ENCODE peak calls at places on chromosomes 4 and X, in eight cellular contexts. F is H9, O is endothelial cell, V is AG10803, N is uterus, U is fibroblast of pulmonary artery, B is breast epithelium, C is mesothelial cell of epicardium. G is an unnamed sample.

GRCh38 chrX:47690175-47690574 is 31.2 kb upstream of the UXT start:
- DNase-seq in F (no peak), O (no peak), V (peak), N (no peak), U (peak), B (no peak), C (no peak), G (no peak)

GRCh38 chr4:4666693-4667642 is 125.1 kb upstream of the STX18 start:
- DNase-seq in F (peak), O (peak), V (peak), N (peak), U (peak), B (no peak), C (no peak), G (no peak)

GRCh38 chr4:112633477-112634235 is 3.1 kb downstream of the ZGRF1 start:
- DNase-seq in F (no peak), O (no peak), V (peak), N (no peak), U (peak), B (no peak), C (no peak), G (no peak)

GRCh38 chrX:44735498-44735897 is 108.3 kb upstream of the DUSP21 start:
- DNase-seq in F (no peak), O (no peak), V (no peak), N (no peak), U (peak), B (no peak), C (no peak), G (no peak)

GRCh38 chrX:11543249-11543648 is 122.5 kb downstream of the ARHGAP6 start:
- DNase-seq in F (no peak), O (no peak), V (no peak), N (no peak), U (no peak), B (no peak), C (no peak), G (no peak)

GRCh38 chrX:17616936-17617335 is 120.4 kb upstream of the SCML1 start:
- DNase-seq in F (no peak), O (no peak), V (no peak), N (no peak), U (no peak), B (no peak), C (no peak), G (no peak)

GRCh38 chrX:107272431-107272921 is 66.1 kb downstream of the DNAAF6 start:
- DNase-seq in F (peak), O (peak), V (no peak), N (no peak), U (no peak), B (no peak), C (no peak), G (no peak)

GRCh38 chr4:36237366-36238353 is 6.7 kb downstream of the ARAP2 start:
- DNase-seq in F (no peak), O (no peak), V (no peak), N (no peak), U (no peak), B (no peak), C (no peak), G (no peak)

GRCh38 chrX:43949669-43950068 is 23.5 kb downstream of the NDP start:
- DNase-seq in F (peak), O (peak), V (no peak), N (no peak), U (no peak), B (no peak), C (no peak), G (peak)

GRCh38 chr4:108135549-108136209 is 33.1 kb downstream of the LEF1 start:
- DNase-seq in F (peak), O (no peak), V (no peak), N (no peak), U (no peak), B (peak), C (no peak), G (no peak)

GRCh38 chr4:9898596-9899345 is 117.3 kb downstream of the DRD5 start:
- DNase-seq in F (peak), O (peak), V (peak), N (no peak), U (peak), B (no peak), C (no peak), G (peak)

GRCh38 chr4:15349426-15349825 is 78.4 kb upstream of the C1QTNF7 start:
- DNase-seq in F (no peak), O (no peak), V (peak), N (no peak), U (no peak), B (no peak), C (no peak), G (no peak)

GRCh38 chrX:104921606-104922205 is 298.8 kb downstream of the TEX13A start:
- DNase-seq in F (no peak), O (no peak), V (no peak), N (no peak), U (no peak), B (no peak), C (no peak), G (no peak)

GRCh38 chr4:78056265-78057129 is 626 bp upstream of the FRAS1 start:
- DNase-seq in F (peak), O (peak), V (peak), N (peak), U (peak), B (peak), C (peak), G (peak)

GRCh38 chrX:153726286-153727107 is 1.8 kb downstream of the ABCD1 start:
- DNase-seq in F (peak), O (peak), V (peak), N (peak), U (peak), B (no peak), C (no peak), G (peak)

GRCh38 chrX:139113682-139114081 is 402.2 kb upstream of the FGF13 start:
- DNase-seq in F (no peak), O (no peak), V (no peak), N (no peak), U (no peak), B (no peak), C (no peak), G (no peak)

GRCh38 chr4:123397276-123398150 is 918 bp downstream of the SPRY1 start:
- DNase-seq in F (peak), O (peak), V (peak), N (peak), U (peak), B (no peak), C (no peak), G (peak)

GRCh38 chrX:104270916-104271512 is 16.3 kb upstream of the ESX1 start:
- DNase-seq in F (peak), O (peak), V (peak), N (peak), U (peak), B (peak), C (no peak), G (no peak)

GRCh38 chr4:152535903-152536544 is at the start of gene FBXW7:
- DNase-seq in F (peak), O (peak), V (peak), N (peak), U (peak), B (peak), C (peak), G (peak)
- TF ChIP-seq CTCF in F (no peak), O (no peak), V (no peak), N (no peak), U (no peak), B (peak), C (no peak), G (no peak)

DNA sequence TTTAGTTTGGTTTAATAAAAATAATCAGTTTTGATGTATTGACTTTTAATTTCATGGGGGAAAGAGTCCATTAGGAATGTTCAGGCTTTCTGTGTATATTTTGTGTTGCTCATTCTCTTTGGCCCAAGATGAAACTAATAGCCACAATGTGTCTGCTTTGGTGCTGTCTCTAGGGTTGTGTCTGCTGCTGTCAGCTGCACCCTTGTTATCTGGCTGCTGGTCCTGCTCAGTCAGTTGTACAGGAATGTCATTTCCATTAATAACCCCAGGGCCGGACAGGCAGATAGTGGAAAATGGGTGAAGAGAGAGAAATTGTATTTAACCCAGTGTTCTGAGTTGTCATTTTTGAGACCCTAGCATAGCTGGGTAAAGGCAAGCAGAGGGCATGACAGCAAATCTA is 115.1 kb downstream of the PHEX start:
- DNase-seq in F (no peak), O (no peak), V (no peak), N (no peak), U (no peak), B (no peak), C (no peak), G (no peak)
- TF ChIP-seq CTCF in F (no peak), O (no peak), V (no peak), N (no peak), U (no peak), B (no peak), C (no peak), G (no peak)

DNA sequence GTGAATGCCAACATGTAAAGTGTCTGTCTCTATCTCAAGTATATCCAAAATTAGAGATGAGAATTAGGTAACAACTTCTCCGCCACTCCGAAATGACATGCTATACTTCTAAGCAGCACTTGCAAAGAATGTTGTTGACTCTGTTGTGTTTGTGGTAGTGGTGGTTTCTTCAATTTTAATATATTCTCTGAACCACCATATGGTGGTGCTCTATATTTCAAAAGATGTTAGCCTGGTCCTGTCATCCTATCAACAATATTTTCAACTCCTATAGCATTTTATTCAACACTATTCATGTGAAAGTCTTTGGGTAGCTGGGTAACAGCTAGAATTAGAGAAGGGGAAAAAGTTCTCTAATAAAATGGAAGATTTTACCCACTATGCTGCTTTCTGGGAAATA is 1622.8 kb upstream of the IGFBP7 start:
- DNase-seq in F (no peak), O (no peak), V (no peak), N (no peak), U (no peak), B (no peak), C (no peak), G (no peak)
- TF ChIP-seq CTCF in F (peak), O (no peak), V (no peak), N (no peak), U (no peak), B (no peak), C (no peak), G (peak)

GRCh38 chrX:128106630-128107029 is 54.4 kb upstream of the ACTRT1 start:
- DNase-seq in F (peak), O (peak), V (no peak), N (no peak), U (no peak), B (no peak), C (no peak), G (no peak)
- TF ChIP-seq CTCF in F (peak), O (no peak), V (no peak), N (no peak), U (no peak), B (no peak), C (no peak), G (peak)

DNA sequence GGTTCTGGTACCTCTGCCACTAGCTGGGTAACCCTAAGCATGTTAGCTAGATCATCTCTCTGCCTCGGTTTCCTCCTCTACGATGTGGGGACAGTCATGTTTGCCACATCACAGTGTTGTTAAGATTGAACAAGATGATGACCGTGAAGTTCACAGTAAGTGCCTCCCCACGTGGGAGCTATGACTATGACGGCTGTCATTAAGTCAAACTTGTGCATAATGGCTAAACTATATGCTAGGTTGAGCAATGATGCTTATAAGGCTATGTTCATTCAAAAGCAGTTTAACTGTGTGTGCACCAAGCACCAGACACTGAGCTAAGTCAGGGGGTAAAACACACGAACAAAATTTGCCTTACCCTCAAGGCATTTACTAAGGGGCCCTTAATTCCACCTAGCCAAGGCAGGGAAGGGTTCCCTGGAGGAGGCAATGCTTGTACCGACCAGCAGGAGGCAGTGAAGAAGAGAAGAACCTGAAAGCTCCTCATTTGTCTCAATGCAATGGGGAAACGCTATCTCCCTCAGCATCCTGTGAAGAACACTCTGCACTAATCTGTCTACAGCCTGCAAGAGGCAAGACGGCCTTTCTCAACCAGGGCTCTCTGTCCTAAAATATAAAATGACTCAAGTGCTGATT is 52.9 kb downstream of the MAP7D2 start:
- DNase-seq in F (no peak), O (no peak), V (no peak), N (no peak), U (no peak), B (no peak), C (no peak), G (no peak)
- TF ChIP-seq CTCF in F (peak), O (peak), V (peak), N (no peak), U (peak), B (no peak), C (no peak), G (no peak)

DNA sequence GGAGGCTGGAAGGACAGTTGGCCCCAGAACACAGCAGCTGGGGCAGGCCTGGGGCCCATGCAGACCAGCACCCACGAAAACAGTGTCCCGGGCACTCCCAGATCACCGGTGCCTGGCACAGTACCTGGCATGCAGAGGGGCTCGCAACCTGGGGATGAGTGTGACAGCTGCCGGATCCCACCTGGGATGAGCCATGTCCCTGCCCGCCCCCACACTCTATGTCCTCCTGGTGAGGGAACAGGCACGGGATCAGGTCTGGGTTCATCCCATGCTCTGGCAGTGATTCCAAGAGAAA is 22.8 kb upstream of the PPP2R2C start:
- DNase-seq in F (peak), O (no peak), V (no peak), N (no peak), U (no peak), B (no peak), C (no peak), G (no peak)
- TF ChIP-seq CTCF in F (no peak), O (no peak), V (no peak), N (no peak), U (no peak), B (no peak), C (no peak), G (no peak)

GRCh38 chrX:24173115-24173847 is 23.8 kb downstream of the ZFX start:
- DNase-seq in F (peak), O (no peak), V (no peak), N (no peak), U (no peak), B (no peak), C (no peak), G (no peak)
- TF ChIP-seq CTCF in F (peak), O (no peak), V (no peak), N (no peak), U (no peak), B (no peak), C (no peak), G (no peak)

DNA sequence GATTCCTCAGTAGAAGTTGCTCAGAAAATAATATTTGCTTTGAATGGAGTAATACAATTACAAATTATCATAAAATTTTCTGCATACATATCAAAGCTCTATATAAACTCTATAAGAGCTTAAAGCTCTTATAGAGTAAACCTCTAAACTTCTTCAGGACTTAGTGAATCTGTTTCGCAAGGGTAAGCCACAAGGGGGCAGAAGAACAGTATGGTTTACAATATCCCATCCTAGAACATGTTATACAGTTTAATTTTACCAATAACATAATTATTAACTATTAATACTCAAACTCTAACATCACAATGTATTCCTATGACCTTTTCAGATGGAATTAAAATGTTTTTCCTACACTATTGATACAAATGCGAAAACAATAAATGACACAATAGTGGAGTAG is 33.8 kb upstream of the SPANXN1 start:
- DNase-seq in F (no peak), O (no peak), V (no peak), N (no peak), U (no peak), B (no peak), C (no peak), G (no peak)
- TF ChIP-seq CTCF in F (peak), O (no peak), V (peak), N (no peak), U (peak), B (no peak), C (no peak), G (peak)